ENCODE peak calls at places on chromosomes 4 and X, in eight cellular contexts. A, C, K, Y, V, F, I and O are unnamed samples.
A peak's percentile ranks its signal among the peaks of the same experiment; 100 is the strongest.

GRCh38 chrX:124045109-124045508 is 83.6 kb downstream of the STAG2 start:
- DNase-seq in F (no peak), A (peak; percentile 20), K (no peak), Y (peak; percentile 1), C (no peak), V (no peak), I (no peak), O (no peak)

GRCh38 chr4:30757357-30757756 is 37.2 kb downstream of the PCDH7 start:
- DNase-seq in V (no peak), C (no peak), I (no peak), F (no peak), A (peak; percentile 95), Y (peak; percentile 87), K (no peak), O (no peak)

GRCh38 chr4:184265566-184266351 is 48.1 kb upstream of the ENPP6 start:
- DNase-seq in K (no peak), Y (peak; percentile 14), C (peak; percentile 49), F (no peak), A (peak; percentile 26), V (no peak), I (no peak), O (no peak)

GRCh38 chr4:113607147-113607720 is 154.3 kb downstream of the CAMK2D start:
- DNase-seq in A (no peak), C (no peak), Y (no peak), F (no peak), K (no peak), I (no peak), V (no peak), O (no peak)

GRCh38 chrX:17192111-17192510 is 182.9 kb upstream of the NHS start:
- DNase-seq in K (no peak), C (no peak), I (no peak), A (no peak), V (no peak), Y (no peak), F (no peak), O (no peak)

GRCh38 chrX:28988246-28988645 is 401.0 kb downstream of the IL1RAPL1 start:
- DNase-seq in Y (no peak), I (no peak), A (no peak), F (peak; percentile 45), C (no peak), V (no peak), K (peak; percentile 63), O (no peak)

GRCh38 chr4:153464068-153464467 is 2.1 kb upstream of the TMEM131L start:
- DNase-seq in I (no peak), V (no peak), Y (no peak), F (no peak), A (no peak), K (no peak), C (no peak), O (no peak)

GRCh38 chr4:36328130-36328529 is 46.7 kb downstream of the DTHD1 start:
- DNase-seq in K (no peak), C (no peak), V (no peak), A (no peak), I (no peak), Y (no peak), F (no peak), O (no peak)

GRCh38 chr4:41396869-41397268 is 140.1 kb downstream of the UCHL1 start:
- DNase-seq in F (no peak), I (no peak), C (no peak), K (no peak), V (no peak), A (no peak), Y (no peak), O (no peak)

GRCh38 chrX:111376897-111377601 is 34.9 kb downstream of the DCX start:
- DNase-seq in A (no peak), I (no peak), F (no peak), Y (no peak), K (peak; percentile 29), V (no peak), C (no peak), O (no peak)

GRCh38 chrX:13373807-13374187 is 53.9 kb upstream of the ATXN3L start:
- DNase-seq in V (no peak), Y (peak; percentile 3), C (no peak), A (peak; percentile 70), F (no peak), I (no peak), K (no peak), O (no peak)

GRCh38 chrX:10106801-10107200 is 50.0 kb upstream of the CLCN4 start:
- DNase-seq in K (no peak), Y (no peak), F (no peak), C (peak; percentile 46), A (no peak), V (no peak), I (no peak), O (peak; percentile 71)

GRCh38 chrX:19846995-19847790 is 40.2 kb downstream of the SH3KBP1 start:
- DNase-seq in V (no peak), I (peak; percentile 16), A (peak; percentile 65), C (no peak), K (no peak), F (no peak), Y (peak; percentile 41), O (no peak)

GRCh38 chrX:49884290-49884862 is 5.1 kb downstream of the USP27X start:
- DNase-seq in K (peak; percentile 62), Y (peak; percentile 11), I (peak; percentile 57), V (no peak), C (peak; percentile 70), A (peak; percentile 35), F (no peak), O (no peak)

GRCh38 chrX:68894513-68895338 is 65.9 kb downstream of the EFNB1 start:
- DNase-seq in K (peak; percentile 77), I (peak; percentile 37), Y (peak; percentile 14), F (peak; percentile 70), A (peak; percentile 33), C (peak; percentile 65), V (no peak), O (no peak)

GRCh38 chr4:898123-898522 is 34.0 kb downstream of the GAK start:
- DNase-seq in I (no peak), C (no peak), K (no peak), V (no peak), Y (no peak), F (no peak), A (no peak), O (no peak)

GRCh38 chr4:141213550-141213991 is 7.1 kb upstream of the ZNF330 start:
- DNase-seq in F (no peak), I (no peak), K (no peak), V (no peak), Y (no peak), C (no peak), A (no peak), O (no peak)

GRCh38 chrX:31420302-31420701 is 348.5 kb upstream of the FTHL17 start:
- DNase-seq in F (no peak), V (no peak), I (no peak), A (no peak), K (no peak), Y (no peak), C (no peak), O (no peak)

GRCh38 chrX:31421441-31421840 is 349.6 kb upstream of the FTHL17 start:
- DNase-seq in V (no peak), Y (no peak), A (no peak), F (no peak), C (no peak), I (no peak), K (no peak), O (no peak)

GRCh38 chrX:31420711-31421151 is 348.9 kb upstream of the FTHL17 start:
- DNase-seq in A (peak; percentile 6), I (no peak), Y (no peak), F (no peak), C (no peak), K (no peak), V (no peak), O (no peak)

GRCh38 chrX:31423575-31424284 is 351.9 kb upstream of the FTHL17 start:
- DNase-seq in C (peak; percentile 19), K (peak; percentile 76), I (peak; percentile 47), F (no peak), V (no peak), A (peak; percentile 20), Y (peak; percentile 20), O (no peak)
- TF ChIP-seq CTCF in C (no peak), K (peak; percentile 45), I (peak; percentile 37), F (peak; percentile 13), V (no peak), A (peak; percentile 54), Y (no peak), O (peak; percentile 22)

GRCh38 chrX:102651968-102652744 is 873 bp downstream of the GPRASP1 start:
- DNase-seq in K (peak; percentile 15), I (peak; percentile 70), V (no peak), F (peak; percentile 51), A (no peak), Y (no peak), C (peak; percentile 27), O (no peak)
- TF ChIP-seq CTCF in K (peak; percentile 67), I (peak; percentile 45), V (no peak), F (peak; percentile 33), A (no peak), Y (no peak), C (peak; percentile 44), O (peak; percentile 59)

GRCh38 chr4:20700007-20700761 is at the start of gene PACRGL:
- DNase-seq in K (peak; percentile 99), F (peak; percentile 97), C (peak; percentile 95), A (peak; percentile 88), I (peak; percentile 91), V (peak; percentile 84), Y (peak; percentile 84), O (peak; percentile 78)

GRCh38 chr4:20698820-20699219 is 1.4 kb upstream of the PACRGL start:
- DNase-seq in K (no peak), F (no peak), A (no peak), I (no peak), V (no peak), C (no peak), Y (no peak), O (no peak)

GRCh38 chr4:20696815-20697214 is 3.4 kb upstream of the PACRGL start:
- DNase-seq in A (no peak), C (no peak), F (no peak), Y (no peak), K (no peak), V (no peak), I (no peak), O (no peak)

DNA sequence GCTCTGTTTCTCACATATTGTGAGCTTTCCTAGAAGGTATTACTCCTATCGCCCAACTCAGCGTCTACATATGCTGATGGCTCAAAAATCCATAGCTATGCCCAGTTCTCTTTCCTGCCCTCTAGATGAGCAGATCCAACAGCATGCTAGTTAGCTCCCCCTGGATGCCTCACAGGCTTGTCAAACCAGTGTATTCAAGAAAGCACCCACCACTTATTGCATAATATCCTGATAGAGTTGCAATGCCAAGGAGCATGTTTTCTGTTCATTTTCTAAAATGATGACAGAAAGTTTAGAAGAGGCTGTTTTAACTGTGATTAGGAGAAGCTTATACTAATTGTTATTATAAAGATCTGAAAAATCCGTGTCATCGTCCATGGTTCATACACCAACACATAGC is 1.9 kb upstream of the PACRGL start:
- DNase-seq in A (peak; percentile 22), F (no peak), V (no peak), I (no peak), K (no peak), Y (no peak), C (no peak), O (no peak)
- TF ChIP-seq CTCF in A (no peak), F (no peak), V (no peak), I (no peak), K (peak; percentile 27), Y (no peak), C (no peak), O (no peak)

DNA sequence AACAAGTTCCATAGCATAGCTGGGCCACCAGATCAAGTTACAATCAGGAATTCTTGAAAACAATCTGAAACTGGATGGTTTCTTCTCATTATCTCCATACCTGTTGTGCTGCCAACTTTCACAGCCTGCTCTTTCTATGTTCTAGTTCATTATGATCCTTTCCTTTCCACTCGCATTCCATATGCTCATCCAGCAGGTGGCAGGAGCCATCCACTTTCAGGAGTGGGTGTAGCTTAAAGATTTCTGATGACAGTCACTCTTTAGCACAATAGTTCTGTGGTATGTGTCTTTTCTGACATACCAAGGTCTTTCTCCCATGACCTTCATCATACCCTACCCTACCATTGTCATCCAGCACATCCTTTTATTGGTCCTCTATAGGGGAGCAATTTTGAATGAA is 46.4 kb downstream of the PAGE2 start:
- DNase-seq in V (no peak), F (no peak), I (peak; percentile 7), Y (peak; percentile 3), K (peak; percentile 42), A (peak; percentile 8), C (peak; percentile 43), O (no peak)
- TF ChIP-seq CTCF in V (no peak), F (peak; percentile 34), I (peak; percentile 31), Y (peak; percentile 48), K (peak; percentile 60), A (peak; percentile 75), C (peak; percentile 68), O (peak; percentile 34)